ENCODE peak calls at places on chromosomes 7 and 10, in five cellular contexts. M, V, Y, L and D are unnamed samples.

GRCh38 chr10:70441161-70441876 is at the start of gene NODAL:
- DNase-seq in M (no peak), V (no peak), Y (no peak), L (no peak), D (no peak)

GRCh38 chr7:43248961-43249807 is 136.7 kb downstream of the HECW1 start:
- DNase-seq in M (no peak), V (peak; percentile 17), Y (no peak), L (no peak), D (no peak)

GRCh38 chr7:884191-885003 is 8.0 kb downstream of the GET4 start:
- DNase-seq in M (no peak), V (no peak), Y (no peak), L (peak; percentile 81), D (no peak)

GRCh38 chr7:118080947-118081346 is 103.0 kb upstream of the LSM8 start:
- DNase-seq in M (no peak), V (no peak), Y (no peak), L (no peak), D (peak; percentile 29)

GRCh38 chr7:102244601-102245000 is 42.1 kb upstream of the SH2B2 start:
- DNase-seq in M (no peak), V (no peak), Y (no peak), L (no peak), D (no peak)

GRCh38 chr10:63767512-63767911 is 246.3 kb downstream of the REEP3 start:
- DNase-seq in M (no peak), V (no peak), Y (no peak), L (no peak), D (no peak)

GRCh38 chr7:45691155-45691656 is 117.0 kb downstream of the ADCY1 start:
- DNase-seq in M (no peak), V (no peak), Y (no peak), L (no peak), D (no peak)

GRCh38 chr7:24877790-24878311 is 102.1 kb downstream of the OSBPL3 start:
- DNase-seq in M (no peak), V (no peak), Y (no peak), L (no peak), D (no peak)

GRCh38 chr10:59805043-59805442 is 51.8 kb upstream of the MRLN start:
- DNase-seq in M (no peak), V (peak; percentile 40), Y (no peak), L (no peak), D (peak; percentile 36)

GRCh38 chr10:47045331-47045861 is 134.2 kb downstream of the PTPN20 start:
- DNase-seq in M (no peak), V (no peak), Y (no peak), L (peak; percentile 55), D (no peak)

GRCh38 chr7:157619753-157620525 is 283.1 kb downstream of the DNAJB6 start:
- DNase-seq in M (no peak), V (no peak), Y (no peak), L (peak; percentile 64), D (no peak)

GRCh38 chr7:51645298-51645697 is 328.7 kb upstream of the COBL start:
- DNase-seq in M (no peak), V (no peak), Y (no peak), L (no peak), D (no peak)

GRCh38 chr7:151135866-151136514 is 31.5 kb downstream of the GBX1 start:
- DNase-seq in M (no peak), V (peak; percentile 5), Y (no peak), L (peak; percentile 47), D (no peak)

GRCh38 chr7:16066805-16067459 is 354.4 kb downstream of the CRPPA start:
- DNase-seq in M (no peak), V (no peak), Y (no peak), L (no peak), D (no peak)

GRCh38 chr7:3095046-3095445 is 51.4 kb upstream of the CARD11 start:
- DNase-seq in M (no peak), V (peak; percentile 27), Y (no peak), L (no peak), D (no peak)

GRCh38 chr10:114753126-114753525 is 68.5 kb upstream of the FHIP2A start:
- DNase-seq in M (no peak), V (no peak), Y (no peak), L (no peak), D (no peak)

GRCh38 chr10:63005246-63005645 is 127.9 kb upstream of the NRBF2 start:
- DNase-seq in M (no peak), V (no peak), Y (no peak), L (no peak), D (no peak)

GRCh38 chr10:71918992-71919391 is 45.2 kb upstream of the CHST3 start:
- DNase-seq in M (no peak), V (no peak), Y (no peak), L (no peak), D (no peak)

GRCh38 chr7:101614939-101615302 is 14.2 kb downstream of the MYL10 start:
- DNase-seq in M (no peak), V (no peak), Y (no peak), L (peak; percentile 89), D (no peak)

GRCh38 chr10:95394161-95394880 is 103.5 kb upstream of the PDLIM1 start:
- DNase-seq in M (no peak), V (no peak), Y (no peak), L (no peak), D (no peak)

GRCh38 chr10:34742456-34742855 is 72.6 kb downstream of the PARD3 start:
- DNase-seq in M (no peak), V (no peak), Y (no peak), L (no peak), D (no peak)

GRCh38 chr7:400901-401485 is 111.0 kb downstream of the FOXL3 start:
- DNase-seq in M (no peak), V (no peak), Y (no peak), L (peak; percentile 59), D (no peak)

DNA sequence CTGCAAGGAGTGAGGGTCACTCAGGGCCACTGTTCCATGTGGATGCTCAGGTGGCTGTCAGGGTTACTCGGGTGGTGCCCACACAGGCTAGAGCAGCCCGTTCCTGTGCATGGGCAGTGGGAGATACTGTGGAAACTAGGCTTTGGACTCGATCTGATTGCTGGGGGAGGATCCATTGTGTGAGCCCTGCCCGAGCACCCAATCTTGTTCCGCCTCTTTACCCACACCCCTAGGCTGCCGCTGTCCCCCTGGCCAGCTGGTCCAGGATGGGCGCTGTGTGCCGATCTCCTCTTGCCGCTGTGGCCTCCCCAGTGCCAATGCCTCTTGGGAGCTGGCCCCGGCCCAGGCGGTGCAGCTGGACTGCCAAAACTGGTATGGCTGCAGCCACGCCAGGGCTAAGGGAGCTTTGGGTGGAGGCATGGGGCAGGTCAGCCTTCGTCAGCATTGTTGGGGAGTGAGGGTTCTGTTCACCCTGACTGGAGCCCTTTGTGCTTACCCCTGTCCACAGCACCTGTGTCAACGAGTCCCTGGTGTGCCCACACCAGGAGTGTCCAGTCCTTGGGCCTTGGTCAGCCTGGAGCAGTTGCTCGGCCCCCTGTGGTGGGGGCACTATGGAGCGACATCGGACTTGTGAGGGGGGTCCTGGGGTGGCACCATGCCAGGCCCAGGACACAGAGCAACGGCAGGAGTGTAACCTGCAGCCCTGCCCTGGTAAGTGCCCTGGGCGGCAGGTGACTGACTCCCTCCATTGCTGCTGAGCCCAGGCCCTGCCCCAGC is 12.4 kb upstream of the ZNF862 start:
- DNase-seq in M (no peak), V (no peak), Y (no peak), L (peak; percentile 66), D (no peak)
- H3K4me1 ChIP-seq in M (no peaks in the 10 kb centered on the region), V (no peaks in the 10 kb centered on the region), Y (no peaks in the 10 kb centered on the region), L (no peaks in the 10 kb centered on the region), D (no peaks in the 10 kb centered on the region)

DNA sequence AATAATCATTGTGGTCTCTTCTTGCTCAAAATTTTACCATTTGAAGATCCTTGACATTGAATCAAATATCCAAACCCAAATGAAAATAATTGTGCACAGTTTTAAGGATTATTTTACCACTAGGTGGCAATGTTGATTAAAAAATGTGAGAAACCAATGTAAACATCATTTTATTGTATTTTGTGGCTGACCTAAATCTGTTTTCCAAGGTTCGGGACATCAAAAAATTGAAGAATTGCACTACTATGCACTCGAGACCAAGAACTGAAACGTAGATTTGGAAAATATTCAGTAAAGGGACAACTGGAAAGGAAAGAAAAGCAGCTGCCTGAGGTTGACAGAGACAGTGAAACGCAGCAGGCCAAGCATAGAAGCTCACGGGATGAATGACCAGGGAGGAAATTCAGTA is 259.3 kb downstream of the SNX13 start:
- DNase-seq in M (no peak), V (no peak), Y (no peak), L (no peak), D (no peak)
- H3K4me1 ChIP-seq in M (peaks cover 36% of the 10 kb centered on the region), V (peaks cover 4% of the 10 kb centered on the region), Y (peaks cover 35% of the 10 kb centered on the region), L (peaks cover 2% of the 10 kb centered on the region), D (no peaks in the 10 kb centered on the region)

DNA sequence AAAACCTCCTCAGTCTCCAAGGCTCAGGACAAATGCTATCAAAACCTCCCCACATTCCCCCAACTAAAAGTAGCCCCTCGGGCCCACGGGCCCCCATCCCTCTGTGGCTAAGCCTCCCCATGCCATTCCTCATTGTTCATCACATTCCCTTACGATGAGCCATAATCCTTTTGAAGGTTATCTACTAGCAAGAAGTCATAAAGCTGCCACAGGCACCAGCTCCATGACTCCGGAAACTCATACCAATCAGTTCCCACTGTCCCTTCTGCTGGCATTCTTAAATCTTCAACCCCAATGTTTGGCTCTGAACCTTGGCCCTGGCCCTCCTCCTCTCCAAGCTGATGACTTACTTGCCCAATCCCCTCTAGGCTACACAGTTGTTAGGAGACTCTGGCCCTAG is 19.4 kb upstream of the TM9SF3 start:
- DNase-seq in M (no peak), V (no peak), Y (no peak), L (no peak), D (no peak)
- H3K4me1 ChIP-seq in M (peaks cover 16% of the 10 kb centered on the region), V (no peaks in the 10 kb centered on the region), Y (no peaks in the 10 kb centered on the region), L (no peaks in the 10 kb centered on the region), D (no peaks in the 10 kb centered on the region)

GRCh38 chr7:127653396-127653795 is 1.4 kb downstream of the SND1 start:
- DNase-seq in M (no peak), V (no peak), Y (no peak), L (no peak), D (no peak)

GRCh38 chr7:127654404-127655392 is 2.7 kb downstream of the SND1 start:
- DNase-seq in M (no peak), V (no peak), Y (no peak), L (no peak), D (no peak)

GRCh38 chr7:127657500-127657899 is 5.5 kb downstream of the SND1 start:
- DNase-seq in M (no peak), V (no peak), Y (no peak), L (no peak), D (no peak)

GRCh38 chr7:127652333-127653248 is 597 bp downstream of the SND1 start:
- DNase-seq in M (no peak), V (no peak), Y (no peak), L (no peak), D (no peak)

GRCh38 chr7:127655720-127656119 is 3.7 kb downstream of the SND1 start:
- DNase-seq in M (no peak), V (no peak), Y (no peak), L (no peak), D (no peak)
- H3K4me1 ChIP-seq in M (peaks cover 44% of the 10 kb centered on the region), V (peaks cover 29% of the 10 kb centered on the region), Y (peaks cover 31% of the 10 kb centered on the region), L (no peaks in the 10 kb centered on the region), D (no peaks in the 10 kb centered on the region)